ENCODE peak calls at places on chromosomes 5 and 9, in six cellular contexts. One of them, this sample, is unnamed.
A peak's percentile ranks its signal among the peaks of the same experiment; 100 is the strongest.

GRCh38 chr5:150251504-150251903 is 38.1 kb downstream of the CAMK2A start:
- DNase-seq in substantia nigra: no peak
- DNase-seq in HEK293T: no peak
- DNase-seq in RWPE1: no peak
- DNase-seq in CD8-positive, alpha-beta memory T cell: no peak
- DNase-seq in hypothalamus: no peak
- DNase-seq in this sample: no peak

GRCh38 chr9:72592501-72593403 is 71.3 kb downstream of the TMC1 start:
- DNase-seq in CD8-positive, alpha-beta memory T cell: peak; percentile 43
- DNase-seq in RWPE1: peak; percentile 58
- DNase-seq in substantia nigra: no peak
- DNase-seq in HEK293T: peak; percentile 51
- DNase-seq in hypothalamus: no peak
- DNase-seq in this sample: peak; percentile 67

GRCh38 chr5:150615141-150615699 is 25.2 kb upstream of the SYNPO start:
- DNase-seq in substantia nigra: no peak
- DNase-seq in HEK293T: no peak
- DNase-seq in CD8-positive, alpha-beta memory T cell: no peak
- DNase-seq in RWPE1: no peak
- DNase-seq in hypothalamus: no peak
- DNase-seq in this sample: no peak

GRCh38 chr9:106843361-106843760 is 19.6 kb upstream of the ZNF462 start:
- DNase-seq in RWPE1: no peak
- DNase-seq in hypothalamus: no peak
- DNase-seq in substantia nigra: no peak
- DNase-seq in HEK293T: no peak
- DNase-seq in CD8-positive, alpha-beta memory T cell: no peak
- DNase-seq in this sample: no peak

GRCh38 chr9:129010267-129010975 is 17.7 kb downstream of the SH3GLB2 start:
- DNase-seq in substantia nigra: no peak
- DNase-seq in HEK293T: no peak
- DNase-seq in hypothalamus: no peak
- DNase-seq in RWPE1: no peak
- DNase-seq in CD8-positive, alpha-beta memory T cell: no peak
- DNase-seq in this sample: no peak

GRCh38 chr5:178238711-178239592 is 6.3 kb upstream of the PHYKPL start:
- DNase-seq in substantia nigra: no peak
- DNase-seq in RWPE1: no peak
- DNase-seq in CD8-positive, alpha-beta memory T cell: no peak
- DNase-seq in hypothalamus: no peak
- DNase-seq in HEK293T: no peak
- DNase-seq in this sample: no peak

GRCh38 chr9:134374301-134375010 is 48.2 kb downstream of the RXRA start:
- DNase-seq in hypothalamus: no peak
- DNase-seq in HEK293T: no peak
- DNase-seq in substantia nigra: peak; percentile 45
- DNase-seq in CD8-positive, alpha-beta memory T cell: no peak
- DNase-seq in RWPE1: no peak
- DNase-seq in this sample: no peak

GRCh38 chr5:154729613-154730012 is 25.6 kb upstream of the LARP1 start:
- DNase-seq in CD8-positive, alpha-beta memory T cell: no peak
- DNase-seq in RWPE1: no peak
- DNase-seq in substantia nigra: no peak
- DNase-seq in HEK293T: no peak
- DNase-seq in hypothalamus: no peak
- DNase-seq in this sample: no peak

GRCh38 chr5:141811287-141812155 is 66.7 kb downstream of the PCDH1 start:
- DNase-seq in HEK293T: peak; percentile 32
- DNase-seq in hypothalamus: peak; percentile 56
- DNase-seq in substantia nigra: peak; percentile 48
- DNase-seq in CD8-positive, alpha-beta memory T cell: peak; percentile 12
- DNase-seq in RWPE1: peak; percentile 76
- DNase-seq in this sample: peak; percentile 38

GRCh38 chr5:171288066-171288465 is 21.0 kb upstream of the TLX3 start:
- DNase-seq in CD8-positive, alpha-beta memory T cell: no peak
- DNase-seq in hypothalamus: no peak
- DNase-seq in substantia nigra: no peak
- DNase-seq in RWPE1: no peak
- DNase-seq in HEK293T: no peak
- DNase-seq in this sample: no peak

GRCh38 chr9:96080364-96080763 is 204.9 kb downstream of the ERCC6L2 start:
- DNase-seq in substantia nigra: no peak
- DNase-seq in CD8-positive, alpha-beta memory T cell: no peak
- DNase-seq in HEK293T: no peak
- DNase-seq in hypothalamus: no peak
- DNase-seq in RWPE1: peak; percentile 99
- DNase-seq in this sample: no peak

GRCh38 chr5:171980729-171981128 is 25.7 kb downstream of the FBXW11 start:
- DNase-seq in CD8-positive, alpha-beta memory T cell: no peak
- DNase-seq in HEK293T: no peak
- DNase-seq in hypothalamus: no peak
- DNase-seq in RWPE1: no peak
- DNase-seq in substantia nigra: no peak
- DNase-seq in this sample: no peak

GRCh38 chr9:133714606-133715294 is 23.4 kb downstream of the SARDH start:
- DNase-seq in RWPE1: no peak
- DNase-seq in hypothalamus: no peak
- DNase-seq in HEK293T: no peak
- DNase-seq in CD8-positive, alpha-beta memory T cell: no peak
- DNase-seq in substantia nigra: no peak
- DNase-seq in this sample: no peak

GRCh38 chr5:87229780-87230179 is 37.9 kb upstream of the RASA1 start:
- DNase-seq in substantia nigra: no peak
- DNase-seq in hypothalamus: no peak
- DNase-seq in CD8-positive, alpha-beta memory T cell: no peak
- DNase-seq in HEK293T: no peak
- DNase-seq in RWPE1: peak; percentile 48
- DNase-seq in this sample: no peak

GRCh38 chr9:751137-752051 is 90.1 kb upstream of the DMRT1 start:
- DNase-seq in RWPE1: no peak
- DNase-seq in CD8-positive, alpha-beta memory T cell: no peak
- DNase-seq in HEK293T: no peak
- DNase-seq in substantia nigra: no peak
- DNase-seq in hypothalamus: no peak
- DNase-seq in this sample: no peak

GRCh38 chr9:108850293-108850897 is 5.4 kb downstream of the ACTL7B start:
- DNase-seq in substantia nigra: no peak
- DNase-seq in hypothalamus: no peak
- DNase-seq in RWPE1: peak; percentile 77
- DNase-seq in HEK293T: no peak
- DNase-seq in CD8-positive, alpha-beta memory T cell: no peak
- DNase-seq in this sample: no peak

GRCh38 chr5:149310947-149311675 is 34.2 kb upstream of the GRPEL2 start:
- DNase-seq in substantia nigra: no peak
- DNase-seq in hypothalamus: no peak
- DNase-seq in HEK293T: no peak
- DNase-seq in RWPE1: peak; percentile 26
- DNase-seq in CD8-positive, alpha-beta memory T cell: no peak
- DNase-seq in this sample: no peak

GRCh38 chr5:88829773-88830172 is 53.2 kb downstream of the MEF2C start:
- DNase-seq in RWPE1: no peak
- DNase-seq in substantia nigra: no peak
- DNase-seq in hypothalamus: no peak
- DNase-seq in HEK293T: no peak
- DNase-seq in CD8-positive, alpha-beta memory T cell: no peak
- DNase-seq in this sample: no peak

GRCh38 chr5:136193396-136193935 is 504 bp upstream of the SMIM32 start:
- DNase-seq in CD8-positive, alpha-beta memory T cell: no peak
- DNase-seq in HEK293T: no peak
- DNase-seq in substantia nigra: no peak
- DNase-seq in hypothalamus: no peak
- DNase-seq in RWPE1: no peak
- DNase-seq in this sample: no peak

GRCh38 chr5:96692436-96692835 is 30.3 kb downstream of the CAST start:
- DNase-seq in hypothalamus: no peak
- DNase-seq in RWPE1: no peak
- DNase-seq in CD8-positive, alpha-beta memory T cell: no peak
- DNase-seq in substantia nigra: no peak
- DNase-seq in HEK293T: no peak
- DNase-seq in this sample: no peak

GRCh38 chr5:120640793-120641192 is 176.7 kb downstream of the PRR16 start:
- DNase-seq in substantia nigra: peak; percentile 2
- DNase-seq in HEK293T: no peak
- DNase-seq in hypothalamus: no peak
- DNase-seq in CD8-positive, alpha-beta memory T cell: no peak
- DNase-seq in RWPE1: no peak
- DNase-seq in this sample: no peak

GRCh38 chr5:98454407-98454806 is 319.1 kb upstream of the RGMB start:
- DNase-seq in hypothalamus: no peak
- DNase-seq in HEK293T: no peak
- DNase-seq in CD8-positive, alpha-beta memory T cell: no peak
- DNase-seq in substantia nigra: no peak
- DNase-seq in RWPE1: no peak
- DNase-seq in this sample: no peak

GRCh38 chr9:33106827-33107621 is 30.6 kb upstream of the SMU1 start:
- DNase-seq in hypothalamus: no peak
- DNase-seq in CD8-positive, alpha-beta memory T cell: no peak
- DNase-seq in RWPE1: peak; percentile 53
- DNase-seq in HEK293T: no peak
- DNase-seq in substantia nigra: no peak
- DNase-seq in this sample: no peak

GRCh38 chr5:157253547-157253946 is 12.4 kb upstream of the CYFIP2 start:
- DNase-seq in hypothalamus: no peak
- DNase-seq in substantia nigra: peak; percentile 22
- DNase-seq in HEK293T: peak; percentile 72
- DNase-seq in RWPE1: peak; percentile 88
- DNase-seq in CD8-positive, alpha-beta memory T cell: no peak
- DNase-seq in this sample: peak; percentile 64

GRCh38 chr9:114938687-114939575 is 8.5 kb upstream of the TNFSF8 start:
- DNase-seq in HEK293T: no peak
- DNase-seq in RWPE1: no peak
- DNase-seq in hypothalamus: no peak
- DNase-seq in substantia nigra: no peak
- DNase-seq in CD8-positive, alpha-beta memory T cell: peak; percentile 45
- DNase-seq in this sample: no peak

GRCh38 chr5:135340568-135340967 is 58.5 kb downstream of the MACROH2A1 start:
- DNase-seq in CD8-positive, alpha-beta memory T cell: no peak
- DNase-seq in RWPE1: no peak
- DNase-seq in substantia nigra: no peak
- DNase-seq in hypothalamus: no peak
- DNase-seq in HEK293T: no peak
- DNase-seq in this sample: no peak

GRCh38 chr5:145982572-145983314 is 46.4 kb downstream of the SH3RF2 start:
- DNase-seq in CD8-positive, alpha-beta memory T cell: no peak
- DNase-seq in RWPE1: no peak
- DNase-seq in hypothalamus: no peak
- DNase-seq in substantia nigra: no peak
- DNase-seq in HEK293T: no peak
- DNase-seq in this sample: no peak

GRCh38 chr9:126773004-126773607 is 31.7 kb upstream of the ZBTB43 start:
- DNase-seq in substantia nigra: no peak
- DNase-seq in RWPE1: no peak
- DNase-seq in HEK293T: peak; percentile 65
- DNase-seq in CD8-positive, alpha-beta memory T cell: no peak
- DNase-seq in hypothalamus: no peak
- DNase-seq in this sample: no peak

GRCh38 chr9:134390537-134390936 is 64.3 kb downstream of the RXRA start:
- DNase-seq in CD8-positive, alpha-beta memory T cell: peak; percentile 76
- DNase-seq in RWPE1: no peak
- DNase-seq in hypothalamus: no peak
- DNase-seq in HEK293T: no peak
- DNase-seq in substantia nigra: no peak
- DNase-seq in this sample: peak; percentile 75

GRCh38 chr5:158450761-158451160 is 591.8 kb upstream of the CLINT1 start:
- DNase-seq in HEK293T: no peak
- DNase-seq in CD8-positive, alpha-beta memory T cell: no peak
- DNase-seq in hypothalamus: no peak
- DNase-seq in substantia nigra: no peak
- DNase-seq in RWPE1: no peak
- DNase-seq in this sample: no peak

GRCh38 chr5:76785493-76785892 is 33.3 kb upstream of the F2RL1 start:
- DNase-seq in substantia nigra: no peak
- DNase-seq in HEK293T: no peak
- DNase-seq in hypothalamus: no peak
- DNase-seq in RWPE1: peak; percentile 52
- DNase-seq in CD8-positive, alpha-beta memory T cell: no peak
- DNase-seq in this sample: no peak

GRCh38 chr5:37867634-37868033 is 27.8 kb upstream of the GDNF start:
- DNase-seq in HEK293T: no peak
- DNase-seq in hypothalamus: no peak
- DNase-seq in RWPE1: no peak
- DNase-seq in substantia nigra: no peak
- DNase-seq in CD8-positive, alpha-beta memory T cell: no peak
- DNase-seq in this sample: no peak

GRCh38 chr9:86352440-86353106 is 1.6 kb downstream of the TUT7 start:
- DNase-seq in hypothalamus: no peak
- DNase-seq in HEK293T: no peak
- DNase-seq in RWPE1: no peak
- DNase-seq in CD8-positive, alpha-beta memory T cell: peak; percentile 41
- DNase-seq in substantia nigra: no peak
- DNase-seq in this sample: peak; percentile 19

GRCh38 chr5:56414056-56414455 is 180.9 kb upstream of the ANKRD55 start:
- DNase-seq in HEK293T: no peak
- DNase-seq in substantia nigra: no peak
- DNase-seq in RWPE1: no peak
- DNase-seq in hypothalamus: no peak
- DNase-seq in CD8-positive, alpha-beta memory T cell: no peak
- DNase-seq in this sample: no peak

GRCh38 chr5:75567710-75568109 is 43.5 kb upstream of the ANKDD1B start:
- DNase-seq in HEK293T: no peak
- DNase-seq in CD8-positive, alpha-beta memory T cell: no peak
- DNase-seq in hypothalamus: no peak
- DNase-seq in substantia nigra: no peak
- DNase-seq in RWPE1: peak; percentile 30
- DNase-seq in this sample: no peak

GRCh38 chr9:120363697-120364096 is 216.3 kb downstream of the CDK5RAP2 start:
- DNase-seq in hypothalamus: no peak
- DNase-seq in HEK293T: no peak
- DNase-seq in substantia nigra: no peak
- DNase-seq in CD8-positive, alpha-beta memory T cell: no peak
- DNase-seq in RWPE1: no peak
- DNase-seq in this sample: no peak

GRCh38 chr9:116544896-116545295 is 142.2 kb upstream of the TRIM32 start:
- DNase-seq in substantia nigra: no peak
- DNase-seq in HEK293T: no peak
- DNase-seq in hypothalamus: no peak
- DNase-seq in CD8-positive, alpha-beta memory T cell: no peak
- DNase-seq in RWPE1: no peak
- DNase-seq in this sample: no peak

This sample was measured in B cell.